ENCODE peak calls at places on chromosomes 3 and 15, in five cellular contexts. C is sciatic nerve, J is NCI-H460, L is GM13976, G is fibroblast of lung. T is an unnamed sample.

GRCh38 chr15:94230886-94231727 is at the start of gene MCTP2:
- DNase-seq in C (peak; percentile 85), J (peak; percentile 11), L (peak; percentile 68), G (peak; percentile 56), T (peak; percentile 78)

GRCh38 chr3:39178553-39178952 is 13.8 kb downstream of the XIRP1 start:
- DNase-seq in C (no peak), J (no peak), L (no peak), G (peak; percentile 40), T (no peak)

GRCh38 chr3:130976706-130977105 is 49.9 kb downstream of the ASTE1 start:
- DNase-seq in C (no peak), J (no peak), L (no peak), G (no peak), T (no peak)

GRCh38 chr15:65183847-65184159 is 1.3 kb downstream of the CLPX start:
- DNase-seq in C (no peak), J (no peak), L (no peak), G (no peak), T (no peak)

GRCh38 chr15:35288580-35288979 is 203.5 kb upstream of the NANOGP8 start:
- DNase-seq in C (no peak), J (no peak), L (no peak), G (no peak), T (no peak)

GRCh38 chr3:142285057-142285666 is 59.8 kb upstream of the GK5 start:
- DNase-seq in C (no peak), J (no peak), L (no peak), G (no peak), T (no peak)

GRCh38 chr3:12705981-12706380 is 42.1 kb upstream of the RAF1 start:
- DNase-seq in C (no peak), J (no peak), L (no peak), G (peak; percentile 38), T (no peak)

GRCh38 chr15:97728791-97729190 is 231.7 kb upstream of the ARRDC4 start:
- DNase-seq in C (no peak), J (no peak), L (no peak), G (no peak), T (no peak)

GRCh38 chr3:48698891-48699290 is 13.2 kb upstream of the NCKIPSD start:
- DNase-seq in C (no peak), J (no peak), L (no peak), G (no peak), T (no peak)

GRCh38 chr3:43256714-43257461 is 29.5 kb upstream of the SNRK start:
- DNase-seq in C (no peak), J (no peak), L (no peak), G (peak; percentile 13), T (no peak)

GRCh38 chr3:21377366-21377765 is 373.6 kb downstream of the ZNF385D start:
- DNase-seq in C (no peak), J (no peak), L (no peak), G (peak; percentile 19), T (no peak)

GRCh38 chr15:72902245-72902928 is 118.8 kb upstream of the ADPGK start:
- DNase-seq in C (peak; percentile 78), J (no peak), L (no peak), G (peak; percentile 85), T (peak; percentile 88)

GRCh38 chr3:85081191-85081895 is 122.6 kb downstream of the CADM2 start:
- DNase-seq in C (peak; percentile 49), J (peak; percentile 87), L (no peak), G (peak; percentile 80), T (no peak)

GRCh38 chr15:64232400-64232799 is 69.6 kb upstream of the PPIB start:
- DNase-seq in C (no peak), J (no peak), L (no peak), G (peak; percentile 35), T (no peak)

GRCh38 chr15:59885832-59886231 is 118.3 kb upstream of the FOXB1 start:
- DNase-seq in C (no peak), J (no peak), L (no peak), G (no peak), T (no peak)

GRCh38 chr3:17850448-17850847 is 108.0 kb upstream of the TBC1D5 start:
- DNase-seq in C (no peak), J (no peak), L (no peak), G (no peak), T (no peak)

GRCh38 chr3:190666801-190667200 is 152.9 kb downstream of the IL1RAP start:
- DNase-seq in C (no peak), J (no peak), L (no peak), G (no peak), T (no peak)

GRCh38 chr3:130393594-130393993 is 48.1 kb downstream of the COL6A5 start:
- DNase-seq in C (no peak), J (no peak), L (no peak), G (no peak), T (no peak)

GRCh38 chr3:110526732-110527727 is 544.6 kb upstream of the NECTIN3 start:
- DNase-seq in C (no peak), J (no peak), L (no peak), G (peak; percentile 92), T (no peak)

GRCh38 chr15:68812596-68813548 is 7.8 kb downstream of the ANP32A start:
- DNase-seq in C (no peak), J (no peak), L (no peak), G (peak; percentile 18), T (no peak)

GRCh38 chr15:90859234-90860131 is 8.9 kb upstream of the FURIN start:
- DNase-seq in C (no peak), J (no peak), L (no peak), G (no peak), T (no peak)

GRCh38 chr15:51263726-51264125 is 74.7 kb downstream of the CYP19A1 start:
- DNase-seq in C (no peak), J (no peak), L (no peak), G (no peak), T (no peak)

GRCh38 chr3:32577621-32578556 is 7.2 kb upstream of the DYNC1LI1 start:
- DNase-seq in C (no peak), J (no peak), L (peak; percentile 68), G (peak; percentile 53), T (no peak)

GRCh38 chr3:89740881-89741177 is 633.4 kb downstream of the EPHA3 start:
- DNase-seq in C (no peak), J (no peak), L (no peak), G (peak; percentile 88), T (no peak)

GRCh38 chr3:172659246-172660002 is 51.4 kb downstream of the NCEH1 start:
- DNase-seq in C (no peak), J (no peak), L (no peak), G (no peak), T (no peak)